ENCODE peak calls at places on chromosome 22, in seven cellular contexts. One of them, this sample, is unnamed.

GRCh38 chr22:46072981-46073682 is 77.2 kb upstream of the PPARA start:
- DNase-seq in CD8-positive, alpha-beta T cell: no peak
- DNase-seq in stromal cell of bone marrow: no peak
- DNase-seq in NCI-H446: no peak
- DNase-seq in HTR-8/SVneo: no peak
- DNase-seq in SW 1271: no peak
- DNase-seq in naive thymus-derived CD8-positive, alpha-beta T cell: no peak
- DNase-seq in this sample: no peak

GRCh38 chr22:46147061-46147460 is 3.3 kb upstream of the PPARA start:
- DNase-seq in CD8-positive, alpha-beta T cell: no peak
- DNase-seq in stromal cell of bone marrow: no peak
- DNase-seq in NCI-H446: no peak
- DNase-seq in HTR-8/SVneo: no peak
- DNase-seq in SW 1271: no peak
- DNase-seq in naive thymus-derived CD8-positive, alpha-beta T cell: no peak
- DNase-seq in this sample: no peak

GRCh38 chr22:27218012-27218483 is 560.7 kb downstream of the MIAT start:
- DNase-seq in CD8-positive, alpha-beta T cell: no peak
- DNase-seq in stromal cell of bone marrow: no peak
- DNase-seq in NCI-H446: no peak
- DNase-seq in HTR-8/SVneo: no peak
- DNase-seq in SW 1271: no peak
- DNase-seq in naive thymus-derived CD8-positive, alpha-beta T cell: no peak
- DNase-seq in this sample: no peak

GRCh38 chr22:22910272-22911240 is 22.9 kb downstream of the IGLL5 start:
- DNase-seq in CD8-positive, alpha-beta T cell: no peak
- DNase-seq in stromal cell of bone marrow: no peak
- DNase-seq in NCI-H446: no peak
- DNase-seq in HTR-8/SVneo: no peak
- DNase-seq in SW 1271: no peak
- DNase-seq in naive thymus-derived CD8-positive, alpha-beta T cell: no peak
- DNase-seq in this sample: no peak

GRCh38 chr22:20131593-20131855 is at the start of gene ZDHHC8:
- DNase-seq in CD8-positive, alpha-beta T cell: peak
- DNase-seq in stromal cell of bone marrow: no peak
- DNase-seq in NCI-H446: no peak
- DNase-seq in HTR-8/SVneo: no peak
- DNase-seq in SW 1271: no peak
- DNase-seq in naive thymus-derived CD8-positive, alpha-beta T cell: peak
- DNase-seq in this sample: no peak

GRCh38 chr22:28373841-28374240 is 305.8 kb downstream of the TTC28 start:
- DNase-seq in CD8-positive, alpha-beta T cell: no peak
- DNase-seq in stromal cell of bone marrow: peak
- DNase-seq in NCI-H446: no peak
- DNase-seq in HTR-8/SVneo: no peak
- DNase-seq in SW 1271: no peak
- DNase-seq in naive thymus-derived CD8-positive, alpha-beta T cell: no peak
- DNase-seq in this sample: no peak

GRCh38 chr22:26708256-26709009 is 51.0 kb downstream of the MIAT start:
- DNase-seq in CD8-positive, alpha-beta T cell: no peak
- DNase-seq in stromal cell of bone marrow: no peak
- DNase-seq in NCI-H446: no peak
- DNase-seq in HTR-8/SVneo: no peak
- DNase-seq in SW 1271: no peak
- DNase-seq in naive thymus-derived CD8-positive, alpha-beta T cell: no peak
- DNase-seq in this sample: no peak

GRCh38 chr22:26587991-26588613 is 1.8 kb downstream of the TPST2 start:
- DNase-seq in CD8-positive, alpha-beta T cell: no peak
- DNase-seq in stromal cell of bone marrow: no peak
- DNase-seq in NCI-H446: no peak
- DNase-seq in HTR-8/SVneo: no peak
- DNase-seq in SW 1271: no peak
- DNase-seq in naive thymus-derived CD8-positive, alpha-beta T cell: no peak
- DNase-seq in this sample: no peak

GRCh38 chr22:19863571-19863970 is 8.9 kb upstream of the GNB1L start:
- DNase-seq in CD8-positive, alpha-beta T cell: no peak
- DNase-seq in stromal cell of bone marrow: no peak
- DNase-seq in NCI-H446: no peak
- DNase-seq in HTR-8/SVneo: no peak
- DNase-seq in SW 1271: no peak
- DNase-seq in naive thymus-derived CD8-positive, alpha-beta T cell: no peak
- DNase-seq in this sample: no peak

GRCh38 chr22:22576244-22576988 is 17.4 kb upstream of the PRAME start:
- DNase-seq in CD8-positive, alpha-beta T cell: no peak
- DNase-seq in stromal cell of bone marrow: peak
- DNase-seq in NCI-H446: peak
- DNase-seq in HTR-8/SVneo: peak
- DNase-seq in SW 1271: peak
- DNase-seq in naive thymus-derived CD8-positive, alpha-beta T cell: peak
- DNase-seq in this sample: peak

GRCh38 chr22:38924197-38924952 is 33.0 kb upstream of the APOBEC3A start:
- DNase-seq in CD8-positive, alpha-beta T cell: no peak
- DNase-seq in stromal cell of bone marrow: peak
- DNase-seq in NCI-H446: peak
- DNase-seq in HTR-8/SVneo: peak
- DNase-seq in SW 1271: peak
- DNase-seq in naive thymus-derived CD8-positive, alpha-beta T cell: no peak
- DNase-seq in this sample: peak

GRCh38 chr22:25892678-25893077 is 150.7 kb downstream of the MYO18B start:
- DNase-seq in CD8-positive, alpha-beta T cell: no peak
- DNase-seq in stromal cell of bone marrow: no peak
- DNase-seq in NCI-H446: no peak
- DNase-seq in HTR-8/SVneo: no peak
- DNase-seq in SW 1271: no peak
- DNase-seq in naive thymus-derived CD8-positive, alpha-beta T cell: no peak
- DNase-seq in this sample: no peak

GRCh38 chr22:49658902-49659280 is 168.8 kb downstream of the BRD1 start:
- DNase-seq in CD8-positive, alpha-beta T cell: no peak
- DNase-seq in stromal cell of bone marrow: no peak
- DNase-seq in NCI-H446: no peak
- DNase-seq in HTR-8/SVneo: no peak
- DNase-seq in SW 1271: no peak
- DNase-seq in naive thymus-derived CD8-positive, alpha-beta T cell: no peak
- DNase-seq in this sample: peak

GRCh38 chr22:20548806-20549205 is 41.4 kb downstream of the MED15 start:
- DNase-seq in CD8-positive, alpha-beta T cell: no peak
- DNase-seq in stromal cell of bone marrow: no peak
- DNase-seq in NCI-H446: no peak
- DNase-seq in HTR-8/SVneo: no peak
- DNase-seq in SW 1271: no peak
- DNase-seq in naive thymus-derived CD8-positive, alpha-beta T cell: no peak
- DNase-seq in this sample: no peak

GRCh38 chr22:33274214-33274828 is 216.1 kb upstream of the SYN3 start:
- DNase-seq in CD8-positive, alpha-beta T cell: no peak
- DNase-seq in stromal cell of bone marrow: no peak
- DNase-seq in NCI-H446: no peak
- DNase-seq in HTR-8/SVneo: no peak
- DNase-seq in SW 1271: no peak
- DNase-seq in naive thymus-derived CD8-positive, alpha-beta T cell: no peak
- DNase-seq in this sample: peak

GRCh38 chr22:37366601-37367000 is 60.7 kb downstream of the ELFN2 start:
- DNase-seq in CD8-positive, alpha-beta T cell: no peak
- DNase-seq in stromal cell of bone marrow: no peak
- DNase-seq in NCI-H446: no peak
- DNase-seq in HTR-8/SVneo: no peak
- DNase-seq in SW 1271: no peak
- DNase-seq in naive thymus-derived CD8-positive, alpha-beta T cell: no peak
- DNase-seq in this sample: no peak

This sample was measured in NCI-H2171.